ENCODE peak calls at places on chromosomes 13 and 19, in ten cellular contexts. J is tibial artery, K is cardiac muscle cell, E is H1, T is caudate nucleus, U is IMR-90, B is neural progenitor cell, N is heart left ventricle, Y is body of pancreas, C is HCT116. Z is an unnamed sample.

GRCh38 chr19:40283414-40284250 is 1.5 kb downstream of the AKT2 start:
- DNase-seq in J (no peak), K (no peak), E (no peak), T (no peak), U (peak; percentile 19), B (no peak), N (no peak), Y (peak; percentile 76), C (no peak), Z (no peak)

GRCh38 chr19:35140898-35141626 is 2.0 kb upstream of the FXYD7 start:
- DNase-seq in J (peak; percentile 94), K (peak; percentile 94), E (peak; percentile 86), T (peak; percentile 96), U (peak; percentile 86), B (peak; percentile 96), N (peak; percentile 91), Y (peak; percentile 94), C (peak; percentile 83), Z (peak; percentile 92)

GRCh38 chr19:33675501-33676124 is 53.9 kb downstream of the CHST8 start:
- DNase-seq in J (peak; percentile 14), K (no peak), E (no peak), T (no peak), U (no peak), B (peak; percentile 38), N (no peak), Y (no peak), C (no peak), Z (no peak)

GRCh38 chr13:41764558-41764957 is 196.4 kb downstream of the VWA8 start:
- DNase-seq in J (no peak), K (no peak), E (no peak), T (no peak), U (no peak), B (no peak), N (no peak), Y (no peak), C (no peak), Z (peak; percentile 10)

GRCh38 chr19:7676376-7676775 is 514 bp upstream of the MCEMP1 start:
- DNase-seq in J (peak; percentile 44), K (no peak), E (no peak), T (no peak), U (no peak), B (no peak), N (no peak), Y (no peak), C (no peak), Z (no peak)

GRCh38 chr19:3482507-3483225 is 575 bp downstream of the SMIM44 start:
- DNase-seq in J (no peak), K (no peak), E (no peak), T (no peak), U (no peak), B (no peak), N (no peak), Y (peak; percentile 26), C (no peak), Z (no peak)

GRCh38 chr19:58568731-58569130 is 4.4 kb downstream of the MZF1 start:
- DNase-seq in J (peak; percentile 19), K (no peak), E (no peak), T (no peak), U (no peak), B (no peak), N (peak; percentile 9), Y (no peak), C (no peak), Z (peak; percentile 3)

GRCh38 chr13:70253411-70253810 is 145.2 kb upstream of the KLHL1 start:
- DNase-seq in J (no peak), K (no peak), E (no peak), T (no peak), U (no peak), B (no peak), N (no peak), Y (no peak), C (no peak), Z (no peak)

GRCh38 chr19:14059093-14059480 is 2.8 kb downstream of the PALM3 start:
- DNase-seq in J (no peak), K (peak; percentile 33), E (no peak), T (no peak), U (no peak), B (peak; percentile 56), N (no peak), Y (no peak), C (no peak), Z (peak; percentile 35)

GRCh38 chr19:45364696-45365095 is 5.7 kb downstream of the ERCC2 start:
- DNase-seq in J (no peak), K (no peak), E (no peak), T (no peak), U (no peak), B (no peak), N (no peak), Y (no peak), C (no peak), Z (no peak)

GRCh38 chr19:45368127-45368526 is 2.2 kb downstream of the ERCC2 start:
- DNase-seq in J (no peak), K (no peak), E (no peak), T (no peak), U (no peak), B (no peak), N (no peak), Y (no peak), C (no peak), Z (no peak)

GRCh38 chr19:45376045-45376724 is 5.8 kb upstream of the ERCC2 start:
- DNase-seq in J (peak; percentile 37), K (peak; percentile 54), E (no peak), T (no peak), U (peak; percentile 94), B (peak; percentile 85), N (peak; percentile 60), Y (peak; percentile 75), C (peak; percentile 13), Z (no peak)

GRCh38 chr19:45368737-45369340 is 1.5 kb downstream of the ERCC2 start:
- DNase-seq in J (no peak), K (no peak), E (no peak), T (no peak), U (no peak), B (peak; percentile 26), N (no peak), Y (no peak), C (no peak), Z (no peak)

DNA sequence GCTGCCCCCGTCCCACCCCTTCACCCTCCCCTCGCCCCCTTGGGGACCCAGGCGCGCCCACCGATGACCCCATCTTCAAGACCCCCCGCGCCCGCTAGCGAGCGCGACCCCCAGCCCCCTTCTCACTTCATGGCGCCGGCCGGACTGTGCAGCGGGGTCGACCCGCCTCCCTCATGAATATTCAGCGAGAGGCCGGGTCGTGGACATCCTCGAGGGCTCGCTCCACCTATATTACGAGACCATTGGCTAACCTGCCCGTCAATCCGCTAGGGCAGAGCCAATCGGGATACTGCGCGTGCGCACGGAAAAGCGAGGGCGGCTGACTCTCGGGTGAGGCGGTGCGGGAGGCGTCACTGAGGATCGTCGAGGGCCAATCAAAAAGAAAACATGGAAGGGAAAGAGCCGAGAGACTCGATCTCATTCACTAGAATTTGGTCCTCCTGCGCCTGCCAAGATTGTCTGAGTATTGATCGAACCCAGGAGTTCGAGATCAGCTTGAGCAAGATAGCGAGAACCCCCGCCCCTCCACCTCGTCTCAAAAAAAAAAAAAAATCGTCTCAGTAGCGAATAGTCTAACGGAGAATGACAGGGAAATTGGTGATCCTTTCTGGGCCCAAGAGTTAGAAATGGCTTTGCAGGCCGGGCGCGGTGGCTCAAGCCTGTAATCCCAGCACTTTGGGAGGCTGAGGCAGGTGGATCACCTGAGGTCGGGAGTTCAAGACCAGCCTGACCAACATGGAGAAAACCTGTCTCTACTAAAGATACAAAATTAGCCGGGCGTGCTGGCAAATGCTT is at the start of gene ERCC2:
- DNase-seq in J (peak; percentile 99), K (peak; percentile 98), E (peak; percentile 93), T (peak; percentile 94), U (peak; percentile 99), B (peak; percentile 99), N (peak; percentile 99), Y (peak; percentile 99), C (peak; percentile 98), Z (peak; percentile 100)
- H3K27ac ChIP-seq in J (peak within 1 kb of the TSS; percentile 65), K (peak within 1 kb of the TSS; percentile 80), E (peak within 1 kb of the TSS; percentile 44), T (peak within 1 kb of the TSS; percentile 69), U (peak within 1 kb of the TSS; percentile 59), B (peak within 1 kb of the TSS; percentile 61), N (peak within 1 kb of the TSS; percentile 75), Y (peak within 1 kb of the TSS; percentile 88), C (peak within 1 kb of the TSS; percentile 71), Z (peak within 1 kb of the TSS; percentile 85)

GRCh38 chr19:30332445-30333234 is 39.5 kb upstream of the ZNF536 start:
- DNase-seq in J (no peak), K (no peak), E (no peak), T (no peak), U (no peak), B (no peak), N (no peak), Y (no peak), C (no peak), Z (no peak)
- H3K27ac ChIP-seq in J (no peak overlapping the region), K (no peak overlapping the region), E (no peak overlapping the region), T (no peak overlapping the region), U (no peak overlapping the region), B (no peak overlapping the region), N (no peak overlapping the region), Y (no peak overlapping the region), C (no peak overlapping the region), Z (no peak overlapping the region)

DNA sequence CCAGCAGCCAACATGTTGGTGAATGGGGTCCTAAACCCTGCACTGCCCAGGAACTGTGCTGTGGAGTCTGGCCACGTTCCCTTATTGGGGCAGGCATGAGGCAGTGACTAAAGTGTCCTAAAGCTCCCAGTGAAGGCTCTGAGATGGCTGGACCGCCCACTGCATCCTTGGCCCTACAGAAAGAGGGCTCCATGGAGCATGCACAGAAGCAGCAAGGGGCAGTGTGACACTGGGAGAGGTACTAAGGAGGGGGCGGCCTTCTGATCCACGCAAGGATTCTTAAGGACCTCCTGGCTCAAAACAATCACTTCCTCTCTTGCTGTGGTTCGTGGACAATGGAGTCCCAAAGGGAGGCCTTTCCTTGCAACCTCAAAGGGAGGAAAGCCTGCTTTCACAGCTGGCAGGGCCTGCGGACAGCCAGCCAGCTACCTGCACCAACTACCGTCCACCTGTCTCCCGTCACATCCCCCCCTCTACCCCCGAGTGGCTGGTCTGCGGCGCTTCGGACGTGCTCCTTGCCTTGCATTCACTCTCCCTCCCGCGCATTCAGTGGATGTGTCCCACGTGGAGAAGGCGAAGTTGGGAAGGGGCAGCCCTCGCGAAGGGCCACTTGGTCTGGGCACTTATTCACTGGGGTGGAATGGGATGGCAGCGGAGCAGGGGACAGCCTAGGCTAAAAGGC is 63.9 kb upstream of the STARD13 start:
- DNase-seq in J (peak; percentile 35), K (no peak), E (no peak), T (no peak), U (no peak), B (peak; percentile 14), N (peak; percentile 44), Y (peak; percentile 25), C (no peak), Z (no peak)
- H3K27ac ChIP-seq in J (peak overlapping the region; percentile 91), K (no peak overlapping the region), E (no peak overlapping the region), T (peak overlapping the region; percentile 74), U (peak overlapping the region; percentile 95), B (no peak overlapping the region), N (peak overlapping the region; percentile 86), Y (peak overlapping the region; percentile 87), C (peak overlapping the region; percentile 58), Z (no peak overlapping the region)

DNA sequence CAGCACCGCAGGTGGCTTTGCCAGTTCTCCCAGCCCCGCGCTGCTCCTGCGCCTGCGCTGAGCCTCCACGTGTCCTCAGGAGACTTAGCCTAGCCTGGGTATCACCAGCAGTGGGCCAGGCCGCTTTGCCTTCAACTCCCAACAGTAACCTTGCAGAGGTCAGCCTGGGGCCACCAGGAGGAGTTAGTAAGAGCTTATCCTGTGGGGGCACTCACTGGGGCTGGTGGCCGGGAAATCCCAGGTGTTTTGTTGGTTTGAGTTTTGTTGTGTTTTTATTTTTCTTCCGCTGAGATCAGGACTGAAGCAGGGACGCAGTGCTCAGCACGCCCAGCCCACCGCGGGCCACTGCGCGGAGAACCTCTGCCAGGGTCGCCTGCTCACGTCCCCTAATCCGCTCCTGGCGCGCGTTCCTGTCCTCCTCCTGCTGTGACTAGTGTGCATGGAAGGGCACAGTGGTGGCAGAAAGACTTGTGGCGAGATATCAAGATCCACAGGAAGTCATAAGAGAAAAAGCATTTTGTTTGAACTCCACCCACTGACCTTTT is 207.4 kb upstream of the RFC3 start:
- DNase-seq in J (peak; percentile 28), K (no peak), E (peak; percentile 36), T (peak; percentile 20), U (no peak), B (peak; percentile 58), N (peak; percentile 64), Y (no peak), C (no peak), Z (no peak)
- H3K27ac ChIP-seq in J (peak overlapping the region; percentile 67), K (no peak overlapping the region), E (no peak overlapping the region), T (peak overlapping the region; percentile 95), U (peak overlapping the region; percentile 78), B (peak overlapping the region; percentile 93), N (peak overlapping the region; percentile 98), Y (peak overlapping the region; percentile 77), C (no peak overlapping the region), Z (no peak overlapping the region)

Z was measured in DND-41.